ENCODE peak calls at places on chromosome 16, in five cellular contexts. One of them, this sample, is unnamed. For H3K9me3 and H3K36me3, the result is how much of the 10 kb centered on the place peaks cover.

GRCh38 chr16:87445486-87445885 is 47.3 kb downstream of the ZCCHC14 start:
- DNase-seq in stomach: no peak
- DNase-seq in lower lobe of right lung: no peak
- DNase-seq in CD4-positive, CD25-positive, alpha-beta regulatory T cell: no peak
- DNase-seq in WERI-Rb-1: no peak
- DNase-seq in this sample: no peak

GRCh38 chr16:14057878-14058382 is 13.2 kb upstream of the MRTFB start:
- DNase-seq in CD4-positive, CD25-positive, alpha-beta regulatory T cell: no peak
- DNase-seq in WERI-Rb-1: no peak
- DNase-seq in lower lobe of right lung: no peak
- DNase-seq in stomach: no peak
- DNase-seq in this sample: no peak

GRCh38 chr16:53892155-53892554 is 188.2 kb downstream of the FTO start:
- DNase-seq in CD4-positive, CD25-positive, alpha-beta regulatory T cell: peak
- DNase-seq in WERI-Rb-1: peak
- DNase-seq in stomach: peak
- DNase-seq in lower lobe of right lung: no peak
- DNase-seq in this sample: peak

GRCh38 chr16:65314246-65315003 is 192.6 kb upstream of the CDH11 start:
- DNase-seq in stomach: no peak
- DNase-seq in CD4-positive, CD25-positive, alpha-beta regulatory T cell: no peak
- DNase-seq in WERI-Rb-1: no peak
- DNase-seq in lower lobe of right lung: no peak
- DNase-seq in this sample: no peak

GRCh38 chr16:106623-107324 is 28.7 kb downstream of the MPG start:
- DNase-seq in lower lobe of right lung: no peak
- DNase-seq in WERI-Rb-1: peak
- DNase-seq in stomach: peak
- DNase-seq in CD4-positive, CD25-positive, alpha-beta regulatory T cell: peak
- DNase-seq in this sample: peak

GRCh38 chr16:22664132-22664531 is 149.8 kb upstream of the HS3ST2 start:
- DNase-seq in WERI-Rb-1: no peak
- DNase-seq in lower lobe of right lung: no peak
- DNase-seq in stomach: no peak
- DNase-seq in CD4-positive, CD25-positive, alpha-beta regulatory T cell: no peak
- DNase-seq in this sample: no peak

GRCh38 chr16:53609536-53609935 is 94.1 kb downstream of the RPGRIP1L start:
- DNase-seq in stomach: no peak
- DNase-seq in CD4-positive, CD25-positive, alpha-beta regulatory T cell: no peak
- DNase-seq in lower lobe of right lung: no peak
- DNase-seq in WERI-Rb-1: peak
- DNase-seq in this sample: no peak

GRCh38 chr16:68069511-68070248 is 15.5 kb upstream of the NFATC3 start:
- DNase-seq in WERI-Rb-1: peak
- DNase-seq in lower lobe of right lung: peak
- DNase-seq in CD4-positive, CD25-positive, alpha-beta regulatory T cell: peak
- DNase-seq in stomach: no peak
- DNase-seq in this sample: no peak

GRCh38 chr16:84326545-84326944 is 31.9 kb downstream of the WFDC1 start:
- DNase-seq in stomach: no peak
- DNase-seq in WERI-Rb-1: no peak
- DNase-seq in lower lobe of right lung: no peak
- DNase-seq in CD4-positive, CD25-positive, alpha-beta regulatory T cell: no peak
- DNase-seq in this sample: no peak

GRCh38 chr16:58042001-58042885 is 16.7 kb downstream of the MMP15 start:
- DNase-seq in WERI-Rb-1: no peak
- DNase-seq in lower lobe of right lung: no peak
- DNase-seq in stomach: no peak
- DNase-seq in CD4-positive, CD25-positive, alpha-beta regulatory T cell: no peak
- DNase-seq in this sample: no peak

GRCh38 chr16:3328643-3329042 is 23.3 kb downstream of the ZNF75A start:
- DNase-seq in WERI-Rb-1: no peak
- DNase-seq in CD4-positive, CD25-positive, alpha-beta regulatory T cell: no peak
- DNase-seq in lower lobe of right lung: no peak
- DNase-seq in stomach: no peak
- DNase-seq in this sample: no peak
- H3K9me3 ChIP-seq in WERI-Rb-1: under half
- H3K9me3 ChIP-seq in CD4-positive, CD25-positive, alpha-beta regulatory T cell: under half
- H3K9me3 ChIP-seq in lower lobe of right lung: under half
- H3K9me3 ChIP-seq in stomach: under half
- H3K9me3 ChIP-seq in this sample: under half

GRCh38 chr16:50323335-50324011 is 45.3 kb downstream of the BRD7 start:
- DNase-seq in lower lobe of right lung: no peak
- DNase-seq in CD4-positive, CD25-positive, alpha-beta regulatory T cell: peak
- DNase-seq in WERI-Rb-1: peak
- DNase-seq in stomach: no peak
- DNase-seq in this sample: no peak

GRCh38 chr16:50326835-50327465 is 41.8 kb downstream of the BRD7 start:
- DNase-seq in CD4-positive, CD25-positive, alpha-beta regulatory T cell: peak
- DNase-seq in lower lobe of right lung: no peak
- DNase-seq in stomach: no peak
- DNase-seq in WERI-Rb-1: no peak
- DNase-seq in this sample: no peak

GRCh38 chr16:50322333-50322732 is 46.5 kb downstream of the BRD7 start:
- DNase-seq in CD4-positive, CD25-positive, alpha-beta regulatory T cell: no peak
- DNase-seq in WERI-Rb-1: no peak
- DNase-seq in stomach: no peak
- DNase-seq in lower lobe of right lung: no peak
- DNase-seq in this sample: no peak

GRCh38 chr16:50326264-50326663 is 42.5 kb downstream of the BRD7 start:
- DNase-seq in lower lobe of right lung: no peak
- DNase-seq in stomach: no peak
- DNase-seq in CD4-positive, CD25-positive, alpha-beta regulatory T cell: no peak
- DNase-seq in WERI-Rb-1: no peak
- DNase-seq in this sample: no peak

GRCh38 chr16:50324345-50324744 is 44.4 kb downstream of the BRD7 start:
- DNase-seq in lower lobe of right lung: peak
- DNase-seq in WERI-Rb-1: no peak
- DNase-seq in CD4-positive, CD25-positive, alpha-beta regulatory T cell: no peak
- DNase-seq in stomach: no peak
- DNase-seq in this sample: no peak
- H3K36me3 ChIP-seq in lower lobe of right lung: half or more
- H3K36me3 ChIP-seq in WERI-Rb-1: half or more
- H3K36me3 ChIP-seq in CD4-positive, CD25-positive, alpha-beta regulatory T cell: half or more
- H3K36me3 ChIP-seq in stomach: half or more
- H3K36me3 ChIP-seq in this sample: half or more

GRCh38 chr16:35201151-35201550 is 1741.7 kb downstream of the TP53TG3F start:
- DNase-seq in stomach: no peak
- DNase-seq in CD4-positive, CD25-positive, alpha-beta regulatory T cell: no peak
- DNase-seq in lower lobe of right lung: no peak
- DNase-seq in WERI-Rb-1: no peak
- DNase-seq in this sample: no peak
- H3K9me3 ChIP-seq in stomach: under half
- H3K9me3 ChIP-seq in CD4-positive, CD25-positive, alpha-beta regulatory T cell: half or more
- H3K9me3 ChIP-seq in lower lobe of right lung: under half
- H3K9me3 ChIP-seq in WERI-Rb-1: under half
- H3K9me3 ChIP-seq in this sample: under half

DNA sequence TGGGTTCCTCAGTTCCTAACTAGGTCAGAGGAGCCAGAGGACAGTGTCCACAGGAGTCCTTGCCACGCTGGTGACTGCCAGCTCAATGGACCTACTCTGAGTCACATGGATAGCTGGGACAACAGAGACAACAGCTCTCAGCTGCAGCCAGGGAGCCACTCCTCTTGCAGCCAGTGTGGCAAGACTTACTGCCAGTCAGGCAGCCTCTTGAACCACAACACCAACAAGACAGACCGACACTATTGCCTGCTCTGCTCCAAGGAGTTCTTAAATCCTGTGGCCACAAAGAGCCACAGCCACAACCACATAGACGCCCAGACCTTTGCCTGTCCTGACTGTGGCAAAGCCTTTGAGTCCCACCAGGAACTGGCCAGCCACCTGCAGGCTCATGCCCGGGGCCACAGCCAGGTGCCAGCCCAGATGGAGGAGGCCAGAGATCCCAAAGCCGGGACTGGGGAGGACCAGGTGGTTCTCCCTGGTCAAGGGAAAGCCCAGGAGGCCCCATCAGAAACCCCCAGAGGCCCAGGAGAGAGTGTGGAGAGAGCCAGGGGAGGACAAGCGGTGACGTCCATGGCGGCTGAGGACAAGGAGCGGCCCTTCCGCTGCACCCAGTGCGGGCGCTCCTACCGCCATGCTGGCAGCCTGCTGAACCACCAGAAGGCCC is 6.7 kb downstream of the ZNF646 start:
- DNase-seq in WERI-Rb-1: no peak
- DNase-seq in stomach: no peak
- DNase-seq in lower lobe of right lung: no peak
- DNase-seq in CD4-positive, CD25-positive, alpha-beta regulatory T cell: no peak
- DNase-seq in this sample: no peak
- H3K36me3 ChIP-seq in WERI-Rb-1: half or more
- H3K36me3 ChIP-seq in stomach: half or more
- H3K36me3 ChIP-seq in lower lobe of right lung: half or more
- H3K36me3 ChIP-seq in CD4-positive, CD25-positive, alpha-beta regulatory T cell: under half
- H3K36me3 ChIP-seq in this sample: half or more

GRCh38 chr16:59601452-59601851 is 867.3 kb upstream of the GOT2 start:
- DNase-seq in stomach: no peak
- DNase-seq in lower lobe of right lung: no peak
- DNase-seq in CD4-positive, CD25-positive, alpha-beta regulatory T cell: no peak
- DNase-seq in WERI-Rb-1: no peak
- DNase-seq in this sample: no peak
- H3K9me3 ChIP-seq in stomach: under half
- H3K9me3 ChIP-seq in lower lobe of right lung: under half
- H3K9me3 ChIP-seq in CD4-positive, CD25-positive, alpha-beta regulatory T cell: under half
- H3K9me3 ChIP-seq in WERI-Rb-1: under half
- H3K9me3 ChIP-seq in this sample: under half

This sample was measured in MG63.